ENCODE peak calls at places on chromosomes 6 and 20, in five cellular contexts. V is MM.1S, C is brain microvascular endothelial cell, M is heart right ventricle, U is neural progenitor cell. I is an unnamed sample. For H3K36me3, the result is how much of the 10 kb centered on the place peaks cover.

GRCh38 chr20:61105395-61105794 is 146.7 kb upstream of the CDH4 start:
- DNase-seq in M (no peak), V (no peak), U (no peak), C (no peak), I (no peak)

GRCh38 chr6:86203044-86203443 is 560.4 kb upstream of the SYNCRIP start:
- DNase-seq in U (peak), V (no peak), M (no peak), C (no peak), I (no peak)

GRCh38 chr20:40966103-40966502 is 62.5 kb upstream of the TOP1 start:
- DNase-seq in V (no peak), M (no peak), U (peak), C (no peak), I (no peak)

GRCh38 chr6:121951918-121952379 is 447.5 kb upstream of the HSF2 start:
- DNase-seq in M (no peak), C (peak), V (no peak), U (no peak), I (no peak)

GRCh38 chr6:154500769-154501171 is 9.7 kb downstream of the CNKSR3 start:
- DNase-seq in U (peak), M (no peak), C (no peak), V (no peak), I (no peak)

GRCh38 chr6:105170066-105170465 is 9.7 kb downstream of the POPDC3 start:
- DNase-seq in V (no peak), U (no peak), M (no peak), C (no peak), I (no peak)

GRCh38 chr6:132252113-132252512 is 149.2 kb downstream of the MOXD1 start:
- DNase-seq in M (no peak), U (no peak), C (no peak), V (no peak), I (no peak)

GRCh38 chr6:163383912-163384311 is 30.6 kb upstream of the QKI start:
- DNase-seq in V (no peak), M (no peak), U (no peak), C (no peak), I (no peak)

GRCh38 chr6:70312165-70312564 is 9.3 kb upstream of the COL9A1 start:
- DNase-seq in M (no peak), V (peak), U (no peak), C (peak), I (no peak)

GRCh38 chr20:58628491-58629212 is 22.4 kb upstream of the STX16 start:
- DNase-seq in U (no peak), M (no peak), V (no peak), C (no peak), I (no peak)

GRCh38 chr20:1806456-1806855 is 88.8 kb upstream of the SIRPA start:
- DNase-seq in V (no peak), U (no peak), M (no peak), C (no peak), I (no peak)

GRCh38 chr6:11552390-11552789 is 14.8 kb downstream of the TMEM170B start:
- DNase-seq in M (no peak), V (no peak), C (no peak), U (no peak), I (no peak)

GRCh38 chr6:18031189-18031588 is 43.8 kb upstream of the KIF13A start:
- DNase-seq in V (no peak), C (no peak), M (no peak), U (no peak), I (no peak)

GRCh38 chr20:62644044-62644795 is 1.9 kb downstream of the SLCO4A1 start:
- DNase-seq in V (no peak), U (no peak), M (no peak), C (no peak), I (no peak)

GRCh38 chr6:125191916-125192609 is 38.5 kb downstream of the TPD52L1 start:
- DNase-seq in U (peak), V (peak), M (peak), C (peak), I (no peak)

GRCh38 chr6:3615391-3616380 is 135.8 kb downstream of the PXDC1 start:
- DNase-seq in M (no peak), U (no peak), V (no peak), C (no peak), I (no peak)

GRCh38 chr6:82364087-82365010 is 732 bp downstream of the TPBG start:
- DNase-seq in V (no peak), U (peak), C (peak), M (peak), I (no peak)

GRCh38 chr20:20551409-20551808 is 161.0 kb downstream of the RALGAPA2 start:
- DNase-seq in U (no peak), V (no peak), C (no peak), M (no peak), I (no peak)

GRCh38 chr6:35094183-35094582 is 47.0 kb downstream of the TCP11 start:
- DNase-seq in C (no peak), M (no peak), U (no peak), V (no peak), I (no peak)

DNA sequence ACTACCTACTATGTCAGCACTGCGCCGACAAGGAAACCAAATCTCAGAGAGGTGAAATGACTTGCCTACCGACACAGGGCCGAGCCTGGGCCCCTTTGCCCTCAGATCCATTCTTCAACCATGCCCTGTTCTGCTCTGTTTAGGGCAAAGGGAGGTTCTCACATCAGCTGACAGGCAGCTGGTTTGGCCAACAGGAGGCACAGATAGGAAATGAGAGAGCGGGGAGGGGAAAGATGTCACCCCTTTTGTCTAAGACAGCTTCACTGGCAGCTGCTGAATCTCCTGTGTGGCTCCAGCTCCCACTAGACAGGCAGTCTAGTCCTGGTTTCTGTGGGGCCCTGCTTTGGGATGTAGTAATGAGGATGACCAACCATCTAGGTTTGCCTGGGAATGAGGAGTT is 158.7 kb downstream of the TMEM200A start:
- DNase-seq in V (peak), U (peak), M (no peak), C (no peak), I (no peak)
- H3K27ac ChIP-seq in V (peak), U (no peak), M (no peak), C (no peak), I (no peak)

GRCh38 chr6:89961481-89961880 is 67.2 kb downstream of the GJA10 start:
- DNase-seq in M (no peak), C (no peak), V (no peak), U (no peak), I (no peak)

GRCh38 chr6:89963391-89963790 is 69.1 kb downstream of the GJA10 start:
- DNase-seq in M (no peak), U (no peak), C (no peak), V (no peak), I (no peak)

GRCh38 chr6:89966913-89967312 is 72.6 kb downstream of the GJA10 start:
- DNase-seq in C (no peak), V (no peak), M (no peak), U (no peak), I (no peak)

GRCh38 chr6:89966250-89966588 is 72.0 kb downstream of the GJA10 start:
- DNase-seq in C (no peak), M (no peak), V (no peak), U (no peak), I (no peak)

GRCh38 chr6:89965441-89966249 is 71.4 kb downstream of the GJA10 start:
- DNase-seq in V (no peak), U (no peak), M (no peak), C (no peak), I (no peak)
- H3K36me3 ChIP-seq in V (under half), U (under half), M (under half), C (under half), I (under half)

GRCh38 chr20:19403549-19403948 is 191.1 kb downstream of the SLC24A3 start:
- DNase-seq in C (no peak), U (no peak), M (no peak), V (no peak), I (no peak)

GRCh38 chr20:19396466-19397081 is 184.1 kb downstream of the SLC24A3 start:
- DNase-seq in V (no peak), C (no peak), U (no peak), M (no peak), I (no peak)

GRCh38 chr20:19404836-19405235 is 192.4 kb downstream of the SLC24A3 start:
- DNase-seq in U (no peak), V (no peak), C (no peak), M (no peak), I (no peak)

GRCh38 chr20:19397676-19398075 is 185.2 kb downstream of the SLC24A3 start:
- DNase-seq in M (no peak), C (no peak), V (peak), U (no peak), I (no peak)

DNA sequence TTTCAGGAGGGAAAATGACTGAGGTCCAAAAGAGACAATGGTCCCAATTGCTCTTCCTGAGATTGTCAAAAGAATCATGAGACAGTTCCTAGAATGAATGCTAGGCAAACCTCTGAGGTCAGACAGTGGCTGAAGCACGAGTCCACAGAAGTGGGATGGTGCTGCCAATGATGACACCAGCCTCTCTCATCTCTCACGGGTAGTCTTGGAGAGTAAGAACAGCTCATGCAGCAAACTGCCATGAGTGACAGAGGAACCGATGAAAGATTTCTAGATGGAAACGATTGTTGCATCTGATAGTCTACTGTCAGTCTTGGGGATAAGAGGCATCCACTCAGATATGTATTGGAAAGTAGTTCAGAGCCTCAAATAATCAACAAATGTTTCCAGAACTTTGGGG is 188.7 kb downstream of the SLC24A3 start:
- DNase-seq in V (no peak), U (no peak), C (no peak), M (no peak), I (no peak)
- H3K4me3 ChIP-seq in V (no peak), U (no peak), C (no peak), M (no peak), I (no peak)

GRCh38 chr20:38806855-38807655 is 1.6 kb downstream of the PPP1R16B start:
- DNase-seq in C (no peak), M (no peak), U (peak), V (peak), I (peak)

GRCh38 chr20:38804243-38804642 is 1.3 kb upstream of the PPP1R16B start:
- DNase-seq in V (no peak), M (no peak), C (no peak), U (peak), I (no peak)

GRCh38 chr20:38805958-38806854 is 709 bp downstream of the PPP1R16B start:
- DNase-seq in M (no peak), C (no peak), U (peak), V (peak), I (peak)

GRCh38 chr20:38805502-38805957 is at the start of gene PPP1R16B:
- DNase-seq in M (peak), V (peak), U (peak), C (no peak), I (peak)

GRCh38 chr20:38804682-38805501 is 605 bp upstream of the PPP1R16B start:
- DNase-seq in U (peak), V (peak), M (no peak), C (no peak), I (peak)
- H3K27ac ChIP-seq in U (peak), V (peak), M (peak), C (no peak), I (peak)

GRCh38 chr20:49288250-49288751 is 10.4 kb upstream of the ZNFX1 start:
- DNase-seq in V (no peak), C (no peak), U (no peak), M (no peak), I (no peak)
- H3K36me3 ChIP-seq in V (under half), C (half or more), U (under half), M (half or more), I (half or more)

GRCh38 chr6:20317430-20317829 is 84.2 kb upstream of the E2F3 start:
- DNase-seq in V (no peak), C (no peak), M (no peak), U (no peak), I (no peak)
- H3K4me3 ChIP-seq in V (no peak), C (no peak), M (no peak), U (no peak), I (no peak)

DNA sequence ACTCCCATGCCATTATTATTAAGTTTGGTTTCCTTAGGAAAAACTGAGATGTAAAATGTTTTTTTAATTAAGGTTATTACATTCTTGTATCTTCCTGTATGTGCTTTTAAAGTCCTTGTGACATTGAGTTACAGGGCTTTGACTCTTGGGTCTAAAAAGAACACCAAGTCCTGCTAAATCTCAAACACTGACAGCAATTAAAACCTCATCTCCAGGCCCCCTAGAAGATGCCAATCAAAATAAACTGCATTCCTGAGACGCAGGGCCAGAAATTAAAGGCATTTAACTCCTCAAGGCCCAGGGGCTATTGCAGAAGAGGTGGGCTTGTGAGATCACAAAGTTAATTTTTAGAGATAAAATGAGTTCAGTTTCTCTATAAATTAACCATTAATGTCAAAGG is 145.7 kb upstream of the CARMIL1 start:
- DNase-seq in V (no peak), U (no peak), C (no peak), M (no peak), I (no peak)
- H3K27ac ChIP-seq in V (no peak), U (no peak), C (no peak), M (no peak), I (no peak)

GRCh38 chr20:48986899-48987298 is 59.2 kb upstream of the CSE1L start:
- DNase-seq in M (no peak), V (no peak), C (no peak), U (no peak), I (no peak)

GRCh38 chr20:48984575-48985219 is 61.4 kb upstream of the CSE1L start:
- DNase-seq in M (no peak), V (no peak), C (no peak), U (peak), I (no peak)

GRCh38 chr20:48983423-48984400 is 62.2 kb downstream of the ARFGEF2 start:
- DNase-seq in C (peak), U (no peak), M (peak), V (no peak), I (no peak)
- H3K36me3 ChIP-seq in C (under half), U (under half), M (under half), V (under half), I (half or more)

I was measured in CD4-positive, CD25-positive, alpha-beta regulatory T cell.